ENCODE peak calls at places on chromosomes 7 and 10, in six cellular contexts. H is RWPE2, R is left ventricle myocardium inferior, Y is endothelial cell of umbilical vein, B is heart left ventricle, F is astrocyte. G is an unnamed sample.

GRCh38 chr7:6448943-6449543 is 1.3 kb upstream of the DAGLB start:
- DNase-seq in R (no peak), H (no peak), B (no peak), Y (no peak), F (no peak), G (no peak)

GRCh38 chr7:3067193-3067592 is 23.5 kb upstream of the CARD11 start:
- DNase-seq in R (no peak), F (peak), B (no peak), Y (no peak), H (no peak), G (no peak)

GRCh38 chr7:9937944-9938631 is 1035.6 kb upstream of the PHF14 start:
- DNase-seq in H (no peak), B (no peak), F (peak), R (no peak), Y (peak), G (no peak)

GRCh38 chr10:67965456-67965855 is 81.0 kb downstream of the SIRT1 start:
- DNase-seq in R (no peak), F (no peak), Y (no peak), B (no peak), H (no peak), G (no peak)

GRCh38 chr7:106736508-106737201 is 75.7 kb upstream of the CCDC71L start:
- DNase-seq in R (no peak), F (peak), B (no peak), Y (peak), H (no peak), G (peak)

GRCh38 chr7:149882264-149883048 is 8.7 kb downstream of the ATP6V0E2 start:
- DNase-seq in H (no peak), R (no peak), Y (no peak), F (peak), B (no peak), G (peak)

GRCh38 chr10:1094112-1095057 is 38.2 kb downstream of the WDR37 start:
- DNase-seq in B (no peak), R (no peak), F (no peak), H (no peak), Y (no peak), G (no peak)

GRCh38 chr7:142375710-142376313 is 118.0 kb upstream of the PRSS58 start:
- DNase-seq in Y (peak), R (no peak), F (no peak), H (no peak), B (no peak), G (peak)

GRCh38 chr7:117077658-117078057 is 124.4 kb downstream of the ST7 start:
- DNase-seq in R (no peak), H (no peak), F (no peak), Y (no peak), B (no peak), G (no peak)

GRCh38 chr10:77832243-77832642 is 94.3 kb downstream of the DLG5 start:
- DNase-seq in R (peak), H (no peak), F (no peak), Y (no peak), B (no peak), G (no peak)

GRCh38 chr10:97826892-97827291 is 22.8 kb upstream of the GOLGA7B start:
- DNase-seq in H (no peak), F (no peak), B (no peak), R (no peak), Y (no peak), G (no peak)

GRCh38 chr10:76442113-76442512 is 1010.7 kb downstream of the LRMDA start:
- DNase-seq in F (peak), B (no peak), H (no peak), Y (no peak), R (no peak), G (no peak)

GRCh38 chr10:83987216-83987615 is 152.1 kb upstream of the GHITM start:
- DNase-seq in F (no peak), R (no peak), B (no peak), H (no peak), Y (no peak), G (no peak)

GRCh38 chr7:158312789-158313188 is 274.8 kb downstream of the PTPRN2 start:
- DNase-seq in F (no peak), Y (no peak), H (no peak), B (no peak), R (no peak), G (no peak)

GRCh38 chr10:110162749-110163148 is 44.7 kb upstream of the MXI1 start:
- DNase-seq in Y (no peak), F (no peak), B (no peak), R (no peak), H (no peak), G (no peak)

GRCh38 chr10:79025113-79025832 is 43.5 kb upstream of the ZMIZ1 start:
- DNase-seq in F (no peak), B (no peak), R (no peak), H (peak), Y (no peak), G (no peak)

GRCh38 chr10:70532554-70533188 is 54.1 kb downstream of the PALD1 start:
- DNase-seq in H (no peak), B (no peak), F (no peak), R (no peak), Y (no peak), G (no peak)
- H3K4me3 ChIP-seq in H (no peak), B (no peak), F (no peak), R (no peak), Y (no peak), G (no peak)

GRCh38 chr7:15481127-15481526 is 80.7 kb downstream of the AGMO start:
- DNase-seq in Y (no peak), H (no peak), B (no peak), F (no peak), R (no peak), G (no peak)

GRCh38 chr7:15476101-15476918 is 85.5 kb downstream of the AGMO start:
- DNase-seq in H (no peak), Y (no peak), F (no peak), R (no peak), B (no peak), G (peak)

GRCh38 chr7:15478401-15478800 is 83.4 kb downstream of the AGMO start:
- DNase-seq in Y (no peak), F (no peak), R (no peak), B (no peak), H (no peak), G (no peak)
- TF ChIP-seq CTCF in Y (no peak), F (no peak), R (no peak), B (no peak), H (no peak), G (no peak)

DNA sequence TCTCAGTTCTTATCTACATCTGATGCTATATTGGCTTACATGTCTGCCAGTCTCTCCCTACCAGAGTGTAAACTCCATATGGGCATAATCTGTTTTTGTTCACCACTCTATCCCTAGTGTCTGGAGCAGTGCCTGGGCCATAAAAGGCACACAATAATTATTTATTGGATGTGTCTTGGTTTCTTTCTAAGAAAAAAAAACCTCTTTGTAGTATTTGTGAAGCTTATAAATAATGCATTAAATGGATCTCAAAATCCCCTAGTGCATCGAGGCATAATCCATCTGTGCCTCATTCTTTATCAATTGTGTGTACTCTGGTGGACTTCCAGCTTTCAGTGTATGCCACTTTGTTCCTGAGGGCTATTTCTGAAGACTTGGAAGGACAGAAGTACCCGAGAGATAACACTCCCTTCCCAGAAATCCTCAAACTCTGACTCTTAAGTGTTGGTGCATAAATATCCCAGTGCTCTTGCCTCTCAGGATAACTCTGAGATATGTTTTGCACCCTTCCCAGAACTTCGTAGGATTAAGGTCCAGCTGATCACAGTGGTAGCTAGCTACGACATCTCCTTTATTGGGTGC is 255.0 kb upstream of the PHYHIPL start:
- DNase-seq in Y (no peak), H (no peak), F (no peak), B (no peak), R (no peak), G (no peak)
- H3K4me3 ChIP-seq in Y (no peak), H (no peak), F (no peak), B (no peak), R (no peak), G (no peak)

GRCh38 chr7:121159553-121159952 is 169.2 kb upstream of the WNT16 start:
- DNase-seq in B (no peak), R (no peak), H (no peak), Y (no peak), F (no peak), G (no peak)

GRCh38 chr7:121164247-121164646 is 164.6 kb upstream of the WNT16 start:
- DNase-seq in Y (no peak), H (no peak), R (no peak), B (no peak), F (no peak), G (no peak)

GRCh38 chr7:121160150-121161008 is 168.4 kb upstream of the WNT16 start:
- DNase-seq in Y (no peak), H (no peak), R (no peak), B (no peak), F (no peak), G (peak)

GRCh38 chr7:121166885-121167284 is 161.9 kb upstream of the WNT16 start:
- DNase-seq in F (no peak), R (no peak), B (no peak), H (no peak), Y (no peak), G (no peak)

DNA sequence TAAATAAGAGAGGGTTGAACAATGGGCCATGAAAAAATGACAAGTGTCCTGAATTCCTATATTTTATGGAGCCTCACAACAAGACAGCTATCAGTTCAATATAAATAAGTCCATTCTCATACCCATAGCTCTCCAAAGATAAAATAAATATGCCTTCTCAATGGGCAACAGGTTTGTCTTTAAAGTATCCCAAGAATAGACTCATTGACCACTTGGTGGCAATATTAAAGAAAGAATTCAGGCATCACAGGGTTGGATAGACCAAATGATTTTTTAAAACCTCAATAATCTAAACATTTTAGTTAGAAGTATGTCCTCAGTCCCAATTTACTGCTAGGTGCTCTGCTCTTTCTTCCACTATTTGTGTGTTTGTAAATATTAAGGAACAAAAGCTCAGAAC is 165.1 kb upstream of the WNT16 start:
- DNase-seq in B (no peak), R (no peak), H (no peak), F (no peak), Y (no peak), G (no peak)
- TF ChIP-seq CTCF in B (no peak), R (no peak), H (no peak), F (no peak), Y (no peak), G (no peak)

GRCh38 chr7:155962191-155962967 is 150.1 kb upstream of the SHH start:
- DNase-seq in F (peak), Y (peak), H (no peak), R (no peak), B (no peak), G (peak)
- H3K4me3 ChIP-seq in F (no peak), Y (no peak), H (no peak), R (no peak), B (no peak), G (no peak)

G was measured in fibroblast of the aortic adventitia.